ENCODE peak calls at places on chromosome 20, in six cellular contexts. X is ascending aorta, B is bronchial epithelial cell, L is fibroblast of the aortic adventitia, K is H9, J is GM23338. A is an unnamed sample.

GRCh38 chr20:47336013-47336754 is 20.3 kb downstream of the ZMYND8 start:
- DNase-seq in J (no peak), X (no peak), B (no peak), K (no peak), L (peak; percentile 94), A (peak; percentile 93)

GRCh38 chr20:63835031-63835858 is 4.2 kb upstream of the ZBTB46 start:
- DNase-seq in X (peak; percentile 88), J (peak; percentile 98), K (peak; percentile 97), B (peak; percentile 89), L (peak; percentile 98), A (peak; percentile 98)

GRCh38 chr20:2234788-2235187 is 61.0 kb upstream of the TGM3 start:
- DNase-seq in B (no peak), X (no peak), J (peak; percentile 77), L (no peak), K (peak; percentile 68), A (no peak)

GRCh38 chr20:58991720-58992119 is 10.7 kb downstream of the NELFCD start:
- DNase-seq in B (no peak), K (no peak), L (no peak), X (no peak), J (no peak), A (no peak)

GRCh38 chr20:49675368-49676151 is 38.1 kb downstream of the B4GALT5 start:
- DNase-seq in X (no peak), L (no peak), K (no peak), J (no peak), B (no peak), A (no peak)

GRCh38 chr20:21518292-21518991 is 4.6 kb upstream of the NKX2-2 start:
- DNase-seq in B (no peak), L (no peak), J (peak; percentile 34), X (no peak), K (peak; percentile 29), A (no peak)

GRCh38 chr20:56342783-56343182 is 16.0 kb upstream of the FAM210B start:
- DNase-seq in B (no peak), K (no peak), L (no peak), J (no peak), X (no peak), A (no peak)

GRCh38 chr20:39259010-39259803 is 297.1 kb downstream of the DHX35 start:
- DNase-seq in X (no peak), L (no peak), J (no peak), K (peak; percentile 9), B (no peak), A (peak; percentile 7)

GRCh38 chr20:44084891-44085290 is 102.1 kb downstream of the JPH2 start:
- DNase-seq in J (no peak), K (no peak), B (no peak), X (no peak), L (no peak), A (no peak)

GRCh38 chr20:35171438-35171752 is 477 bp upstream of the PROCR start:
- DNase-seq in K (no peak), L (no peak), J (no peak), X (no peak), B (no peak), A (no peak)
- TF ChIP-seq CTCF in K (no peak), L (no peak), J (no peak), X (no peak), B (no peak), A (no peak)

DNA sequence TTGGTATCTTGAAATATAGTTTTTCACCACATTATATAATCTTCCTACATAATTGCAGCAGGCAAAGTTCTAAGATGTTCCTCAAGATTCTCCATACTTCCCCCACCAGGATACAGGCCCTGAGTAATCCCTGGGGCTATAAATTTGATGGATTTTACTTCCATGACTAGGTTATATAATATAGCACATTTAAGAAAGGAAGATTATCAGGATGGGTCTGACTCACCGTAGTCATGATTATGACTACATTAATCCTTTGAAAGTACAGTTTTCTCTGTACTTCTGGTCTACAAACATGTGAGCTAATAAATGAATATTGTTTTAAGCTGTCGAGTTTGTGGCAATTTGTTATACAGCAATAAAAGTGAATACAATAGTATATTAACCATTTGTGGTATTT is 122.5 kb downstream of the MACROD2 start:
- DNase-seq in X (no peak), K (no peak), L (no peak), J (no peak), B (peak; percentile 7), A (no peak)
- TF ChIP-seq CTCF in X (no peak), K (no peak), L (no peak), J (no peak), B (no peak), A (no peak)

DNA sequence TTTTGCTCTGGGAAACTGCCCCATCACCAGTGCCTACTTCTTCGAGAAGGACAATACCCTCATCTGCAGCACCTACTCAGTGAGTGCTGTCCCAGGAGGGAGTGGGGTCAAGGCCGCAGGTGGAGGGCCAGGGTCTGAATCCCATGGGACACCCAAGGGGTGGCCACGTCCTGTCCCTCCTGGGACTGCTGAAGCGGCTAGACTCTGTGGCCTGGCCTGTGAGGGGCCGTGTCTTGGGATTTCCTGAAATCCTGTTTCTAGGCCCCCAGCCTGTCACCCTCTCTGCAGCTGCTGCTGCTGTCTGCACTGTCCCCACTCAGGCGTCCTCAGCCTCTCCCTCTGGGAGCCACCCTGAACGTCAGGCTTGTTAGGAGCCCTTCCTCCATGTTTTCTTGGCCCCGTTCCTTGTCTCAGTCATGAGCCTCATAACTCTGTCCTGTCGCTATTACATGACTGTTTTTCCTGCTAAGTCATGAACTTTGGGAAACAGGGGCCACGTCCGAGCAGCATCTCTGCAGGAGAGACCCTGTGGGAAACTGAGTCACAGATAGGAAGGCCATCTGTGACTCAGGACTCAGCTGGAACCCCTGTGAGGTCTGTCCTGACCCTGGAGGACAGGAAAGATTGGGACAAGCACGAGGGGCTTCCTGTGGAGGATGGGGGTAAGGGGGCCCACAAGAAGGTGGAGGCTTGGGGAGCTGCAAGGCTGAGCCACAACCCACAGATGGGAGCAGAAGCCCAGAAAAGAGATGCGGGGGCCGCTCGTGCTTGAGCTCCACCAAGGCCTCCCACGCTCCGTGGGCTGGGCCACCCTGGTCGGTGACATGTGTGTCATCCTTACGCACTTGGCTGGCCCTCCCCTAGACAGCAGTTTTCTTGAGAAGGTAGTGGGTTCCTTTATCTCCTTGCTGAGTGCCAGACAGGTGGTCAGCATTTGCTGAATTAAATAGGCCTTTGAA is 49.9 kb downstream of the EFCAB8 start:
- DNase-seq in K (no peak), J (no peak), B (no peak), L (no peak), X (no peak), A (no peak)
- TF ChIP-seq CTCF in K (no peak), J (no peak), B (no peak), L (no peak), X (no peak), A (no peak)

GRCh38 chr20:31879143-31879987 is 8.9 kb downstream of the TTLL9 start:
- DNase-seq in X (peak; percentile 87), L (peak; percentile 92), B (peak; percentile 83), K (peak; percentile 99), J (peak; percentile 100), A (peak; percentile 96)
- TF ChIP-seq CTCF in X (peak; percentile 16), L (peak; percentile 9), B (no peak), K (peak; percentile 51), J (peak; percentile 18), A (peak; percentile 15)

DNA sequence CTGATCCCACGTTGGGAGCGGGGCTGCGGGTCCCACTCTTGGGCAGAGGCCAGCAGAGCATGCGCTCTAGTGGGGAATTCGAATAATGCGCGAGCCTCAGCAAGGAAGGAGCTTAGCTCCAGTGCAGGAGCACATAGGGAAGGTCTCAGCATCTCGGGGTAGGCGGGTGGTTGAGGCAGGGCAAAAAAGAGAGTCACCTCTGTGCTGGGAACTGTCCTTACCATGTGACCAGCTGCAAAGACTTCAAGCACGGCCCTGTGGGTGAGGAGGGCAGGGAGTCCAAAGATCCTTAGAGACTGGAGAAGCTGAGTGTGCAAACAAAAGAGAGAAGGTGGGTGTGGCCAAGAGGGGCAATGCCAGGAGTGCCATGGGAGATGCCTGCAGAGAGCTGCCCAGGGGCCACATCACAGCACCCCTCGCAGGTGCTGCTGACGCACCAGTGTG is 79.2 kb upstream of the CD93 start:
- DNase-seq in X (no peak), L (no peak), B (no peak), K (peak; percentile 58), J (peak; percentile 46), A (no peak)
- TF ChIP-seq CTCF in X (no peak), L (no peak), B (no peak), K (peak; percentile 40), J (no peak), A (no peak)

GRCh38 chr20:42026599-42026998 is 408.4 kb upstream of the CHD6 start:
- DNase-seq in K (no peak), J (no peak), X (no peak), L (no peak), B (no peak), A (no peak)

GRCh38 chr20:42024653-42025052 is 406.5 kb upstream of the CHD6 start:
- DNase-seq in K (peak; percentile 58), L (no peak), X (no peak), J (no peak), B (no peak), A (peak; percentile 6)

GRCh38 chr20:42027746-42028268 is 409.6 kb upstream of the CHD6 start:
- DNase-seq in B (no peak), K (no peak), X (no peak), J (no peak), L (no peak), A (no peak)
- TF ChIP-seq CTCF in B (no peak), K (peak; percentile 39), X (no peak), J (no peak), L (no peak), A (no peak)

GRCh38 chr20:48651960-48652359 is 175.8 kb downstream of the PREX1 start:
- DNase-seq in X (no peak), L (no peak), J (no peak), K (no peak), B (no peak), A (no peak)

GRCh38 chr20:48651271-48651670 is 176.5 kb downstream of the PREX1 start:
- DNase-seq in L (no peak), J (no peak), X (no peak), K (no peak), B (no peak), A (no peak)

GRCh38 chr20:48656120-48656519 is 171.7 kb downstream of the PREX1 start:
- DNase-seq in K (peak; percentile 12), B (no peak), J (no peak), X (no peak), L (no peak), A (no peak)

GRCh38 chr20:48653706-48654051 is 174.1 kb downstream of the PREX1 start:
- DNase-seq in K (no peak), J (no peak), X (no peak), B (no peak), L (no peak), A (no peak)

DNA sequence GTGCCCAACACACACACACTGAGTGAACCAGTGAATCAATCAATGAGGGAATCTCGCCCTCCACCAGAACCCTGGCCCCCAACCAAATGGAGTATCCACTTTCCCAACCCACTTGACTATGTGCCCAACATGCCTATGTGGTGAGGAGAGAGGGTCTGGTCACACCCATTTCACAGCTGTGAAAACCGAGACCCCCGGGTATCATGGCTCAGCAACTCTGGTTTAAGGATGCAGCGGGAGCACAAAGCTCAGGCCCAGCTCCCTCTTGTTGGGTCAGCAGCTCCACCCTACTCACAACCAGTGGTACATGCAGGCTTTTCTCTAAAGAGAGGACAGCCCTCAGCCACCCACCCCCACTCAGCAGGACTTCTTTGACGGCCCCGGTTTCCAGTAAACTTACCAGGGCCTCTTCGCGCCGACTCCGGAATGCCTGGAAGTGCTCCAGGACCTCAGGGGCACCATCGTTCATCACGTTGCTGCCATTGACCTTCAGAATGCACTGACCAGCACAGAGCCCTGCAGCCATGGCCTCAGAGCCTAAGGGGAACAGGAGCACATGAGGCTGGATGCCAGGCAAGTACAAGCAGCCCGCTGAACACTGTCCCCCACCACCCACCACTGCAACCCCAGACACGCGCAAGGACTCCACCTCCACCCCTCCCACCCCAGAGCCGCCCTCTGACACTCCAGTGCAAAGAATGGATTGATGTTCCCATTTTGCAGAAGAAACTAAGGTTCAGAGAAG is 174.7 kb downstream of the PREX1 start:
- DNase-seq in L (no peak), X (no peak), K (no peak), J (no peak), B (no peak), A (no peak)
- TF ChIP-seq CTCF in L (no peak), X (no peak), K (no peak), J (no peak), B (no peak), A (no peak)